ENCODE peak calls at places on chromosome 1, in nine cellular contexts. B is T-helper 1 cell; T is keratinocyte; V is stimulated activated CD4-positive, alpha-beta T cell treated with anti-CD3 and anti-CD28 coated beads, Interleukin-4, amount 100 ng/mL, for 24 hours; F is CD8-positive, alpha-beta memory T cell; W is effector CD8-positive, alpha-beta T cell; X is stimulated activated CD8-positive, alpha-beta memory T cell treated with anti-CD3 and anti-CD28 coated beads, Interleukin-15, amount 100 ng/mL, for 24 hours; S is GM12891; H is activated T-helper 1 cell treated with anti-CD3 and anti-CD28 coated beads, Interleukin-12 subunit alpha, Interleukin-12 subunit beta, Interleukin-2, Interleukin-4 antibody, amounts not matched to agents 30 ng/mL and 10 ng/mL and 1 ng/mL, durations not matched to agents 14 hours and 24 hours and 36 hours. M is an unnamed sample.

GRCh38 chr1:64133036-64133435 is 70.4 kb upstream of the UBE2U start:
- DNase-seq in B (no peak), T (peak), V (no peak), F (no peak), W (no peak), X (no peak), S (no peak), H (no peak), M (peak)

GRCh38 chr1:218209351-218209861 is 75.7 kb upstream of the RRP15 start:
- DNase-seq in B (no peak), T (peak), V (no peak), F (no peak), W (no peak), X (no peak), S (no peak), H (no peak), M (peak)

GRCh38 chr1:115668579-115668978 is 26.8 kb downstream of the VANGL1 start:
- DNase-seq in B (no peak), T (no peak), V (no peak), F (no peak), W (no peak), X (no peak), S (no peak), H (no peak), M (peak)

GRCh38 chr1:95953005-95953404 is 719.0 kb downstream of the RWDD3 start:
- DNase-seq in B (no peak), T (no peak), V (no peak), F (no peak), W (no peak), X (no peak), S (no peak), H (no peak), M (peak)

GRCh38 chr1:88133991-88134390 is 550.1 kb upstream of the PKN2 start:
- DNase-seq in B (no peak), T (no peak), V (no peak), F (no peak), W (no peak), X (no peak), S (no peak), H (no peak), M (no peak)

GRCh38 chr1:247825362-247825761 is 1.4 kb upstream of the OR14A16 start:
- DNase-seq in B (no peak), T (no peak), V (no peak), F (no peak), W (no peak), X (no peak), S (no peak), H (no peak), M (no peak)

GRCh38 chr1:35851175-35851869 is 31.7 kb upstream of the AGO1 start:
- DNase-seq in B (no peak), T (no peak), V (no peak), F (no peak), W (no peak), X (no peak), S (no peak), H (no peak), M (peak)

GRCh38 chr1:93878501-93878888 is 511 bp downstream of the DNTTIP2 start:
- DNase-seq in B (peak), T (peak), V (peak), F (peak), W (peak), X (peak), S (peak), H (peak), M (peak)

GRCh38 chr1:156844102-156844501 is 14.8 kb downstream of the INSRR start:
- DNase-seq in B (no peak), T (no peak), V (no peak), F (no peak), W (no peak), X (no peak), S (no peak), H (no peak), M (no peak)

GRCh38 chr1:25246600-25247023 is 642 bp downstream of the RSRP1 start:
- DNase-seq in B (peak), T (no peak), V (peak), F (no peak), W (no peak), X (no peak), S (peak), H (no peak), M (peak)

GRCh38 chr1:103788377-103788776 is 38.7 kb downstream of the AMY1C start:
- DNase-seq in B (no peak), T (no peak), V (no peak), F (no peak), W (no peak), X (no peak), S (no peak), H (no peak), M (peak)

GRCh38 chr1:248808876-248809275 is 16.8 kb downstream of the SH3BP5L start:
- DNase-seq in B (no peak), T (no peak), V (no peak), F (no peak), W (no peak), X (no peak), S (no peak), H (no peak), M (no peak)

GRCh38 chr1:160261526-160261877 is 847 bp downstream of the DCAF8 start:
- DNase-seq in B (peak), T (no peak), V (peak), F (peak), W (peak), X (no peak), S (peak), H (peak), M (peak)

GRCh38 chr1:188433428-188433827 is 1604.7 kb downstream of the PLA2G4A start:
- DNase-seq in B (no peak), T (no peak), V (no peak), F (no peak), W (no peak), X (no peak), S (no peak), H (no peak), M (peak)

GRCh38 chr1:44500181-44501021 is 95.3 kb downstream of the RNF220 start:
- DNase-seq in B (no peak), T (no peak), V (no peak), F (no peak), W (no peak), X (no peak), S (no peak), H (no peak), M (peak)

GRCh38 chr1:218339267-218339831 is 5.8 kb upstream of the TGFB2 start:
- DNase-seq in B (no peak), T (no peak), V (no peak), F (no peak), W (no peak), X (no peak), S (no peak), H (no peak), M (peak)

GRCh38 chr1:51877434-51878306 is 857 bp downstream of the NRDC start:
- DNase-seq in B (no peak), T (no peak), V (peak), F (no peak), W (no peak), X (no peak), S (no peak), H (no peak), M (peak)